ENCODE peak calls at places on chromosomes 11 and 22, in seven cellular contexts. One of them, this sample, is unnamed.
A peak's percentile ranks its signal among the peaks of the same experiment; 100 is the strongest.

GRCh38 chr11:2383823-2384722 is 7.0 kb downstream of the CD81 start:
- DNase-seq in suprapubic skin: no peak
- DNase-seq in RWPE1: peak; percentile 55
- DNase-seq in HTR-8/SVneo: no peak
- DNase-seq in RCC 7860: no peak
- DNase-seq in AG09319: no peak
- DNase-seq in GM12865: peak; percentile 84
- DNase-seq in this sample: no peak

GRCh38 chr11:797300-798092 is 585 bp downstream of the SLC25A22 start:
- DNase-seq in suprapubic skin: no peak
- DNase-seq in RWPE1: peak; percentile 76
- DNase-seq in HTR-8/SVneo: no peak
- DNase-seq in RCC 7860: peak; percentile 60
- DNase-seq in AG09319: no peak
- DNase-seq in GM12865: peak; percentile 87
- DNase-seq in this sample: peak; percentile 83

GRCh38 chr11:130653838-130654601 is 205.6 kb downstream of the ADAMTS15 start:
- DNase-seq in suprapubic skin: peak; percentile 91
- DNase-seq in RWPE1: no peak
- DNase-seq in HTR-8/SVneo: no peak
- DNase-seq in RCC 7860: peak; percentile 65
- DNase-seq in AG09319: no peak
- DNase-seq in GM12865: no peak
- DNase-seq in this sample: no peak

GRCh38 chr11:80462211-80462610 is 1021.4 kb upstream of the TENM4 start:
- DNase-seq in suprapubic skin: no peak
- DNase-seq in RWPE1: peak; percentile 52
- DNase-seq in HTR-8/SVneo: no peak
- DNase-seq in RCC 7860: peak; percentile 10
- DNase-seq in AG09319: no peak
- DNase-seq in GM12865: peak; percentile 18
- DNase-seq in this sample: no peak

GRCh38 chr22:20206709-20207215 is 55.9 kb upstream of the CCDC188 start:
- DNase-seq in suprapubic skin: no peak
- DNase-seq in RWPE1: no peak
- DNase-seq in HTR-8/SVneo: no peak
- DNase-seq in RCC 7860: peak; percentile 62
- DNase-seq in AG09319: no peak
- DNase-seq in GM12865: no peak
- DNase-seq in this sample: no peak

GRCh38 chr11:64148200-64148916 is 17.6 kb downstream of the MACROD1 start:
- DNase-seq in suprapubic skin: no peak
- DNase-seq in RWPE1: peak; percentile 67
- DNase-seq in HTR-8/SVneo: peak; percentile 74
- DNase-seq in RCC 7860: peak; percentile 25
- DNase-seq in AG09319: peak; percentile 24
- DNase-seq in GM12865: peak; percentile 73
- DNase-seq in this sample: peak; percentile 32

GRCh38 chr11:126340960-126341709 is 14.4 kb upstream of the ST3GAL4 start:
- DNase-seq in suprapubic skin: peak; percentile 65
- DNase-seq in RWPE1: no peak
- DNase-seq in HTR-8/SVneo: no peak
- DNase-seq in RCC 7860: no peak
- DNase-seq in AG09319: no peak
- DNase-seq in GM12865: peak; percentile 70
- DNase-seq in this sample: no peak

GRCh38 chr11:62068730-62069129 is 55.1 kb upstream of the INCENP start:
- DNase-seq in suprapubic skin: peak; percentile 35
- DNase-seq in RWPE1: no peak
- DNase-seq in HTR-8/SVneo: no peak
- DNase-seq in RCC 7860: no peak
- DNase-seq in AG09319: no peak
- DNase-seq in GM12865: no peak
- DNase-seq in this sample: no peak

GRCh38 chr11:112656772-112657428 is 304.3 kb upstream of the NCAM1 start:
- DNase-seq in suprapubic skin: no peak
- DNase-seq in RWPE1: peak; percentile 54
- DNase-seq in HTR-8/SVneo: peak; percentile 5
- DNase-seq in RCC 7860: peak; percentile 82
- DNase-seq in AG09319: peak; percentile 38
- DNase-seq in GM12865: peak; percentile 42
- DNase-seq in this sample: no peak

GRCh38 chr11:92246637-92247036 is 22.0 kb downstream of the FAT3 start:
- DNase-seq in suprapubic skin: no peak
- DNase-seq in RWPE1: no peak
- DNase-seq in HTR-8/SVneo: no peak
- DNase-seq in RCC 7860: no peak
- DNase-seq in AG09319: no peak
- DNase-seq in GM12865: no peak
- DNase-seq in this sample: no peak

GRCh38 chr11:32433249-32434115 is 1.9 kb downstream of the WT1 start:
- DNase-seq in suprapubic skin: no peak
- DNase-seq in RWPE1: no peak
- DNase-seq in HTR-8/SVneo: no peak
- DNase-seq in RCC 7860: no peak
- DNase-seq in AG09319: no peak
- DNase-seq in GM12865: no peak
- DNase-seq in this sample: no peak

GRCh38 chr11:79046365-79046764 is 394.5 kb downstream of the TENM4 start:
- DNase-seq in suprapubic skin: no peak
- DNase-seq in RWPE1: no peak
- DNase-seq in HTR-8/SVneo: no peak
- DNase-seq in RCC 7860: no peak
- DNase-seq in AG09319: no peak
- DNase-seq in GM12865: no peak
- DNase-seq in this sample: no peak

GRCh38 chr22:26512149-26512793 is at the start of gene TFIP11:
- DNase-seq in suprapubic skin: peak; percentile 97
- DNase-seq in RWPE1: peak; percentile 86
- DNase-seq in HTR-8/SVneo: peak; percentile 89
- DNase-seq in RCC 7860: peak; percentile 78
- DNase-seq in AG09319: peak; percentile 46
- DNase-seq in GM12865: peak; percentile 93
- DNase-seq in this sample: peak; percentile 86

GRCh38 chr11:129803533-129803932 is 12.1 kb upstream of the TMEM45B start:
- DNase-seq in suprapubic skin: no peak
- DNase-seq in RWPE1: no peak
- DNase-seq in HTR-8/SVneo: no peak
- DNase-seq in RCC 7860: no peak
- DNase-seq in AG09319: no peak
- DNase-seq in GM12865: no peak
- DNase-seq in this sample: no peak

GRCh38 chr11:76640540-76640939 is 30.0 kb downstream of the LRRC32 start:
- DNase-seq in suprapubic skin: no peak
- DNase-seq in RWPE1: no peak
- DNase-seq in HTR-8/SVneo: no peak
- DNase-seq in RCC 7860: no peak
- DNase-seq in AG09319: no peak
- DNase-seq in GM12865: no peak
- DNase-seq in this sample: no peak

GRCh38 chr11:66457826-66458225 is 8.9 kb upstream of the PELI3 start:
- DNase-seq in suprapubic skin: no peak
- DNase-seq in RWPE1: no peak
- DNase-seq in HTR-8/SVneo: no peak
- DNase-seq in RCC 7860: no peak
- DNase-seq in AG09319: no peak
- DNase-seq in GM12865: no peak
- DNase-seq in this sample: no peak